ENCODE peak calls at places on chromosome 10, in four cellular contexts. One of them, this sample, is unnamed.

GRCh38 chr10:34885901-34886300 is 70.8 kb upstream of the PARD3 start:
- DNase-seq in Panc1: no peak
- DNase-seq in skeletal muscle cell: no peak
- DNase-seq in T follicular helper cell: no peak
- DNase-seq in this sample: no peak

GRCh38 chr10:119346063-119346835 is 138.9 kb downstream of the GRK5 start:
- DNase-seq in Panc1: no peak
- DNase-seq in skeletal muscle cell: no peak
- DNase-seq in T follicular helper cell: no peak
- DNase-seq in this sample: no peak

GRCh38 chr10:126215767-126216166 is 172.5 kb downstream of the ADAM12 start:
- DNase-seq in T follicular helper cell: no peak
- DNase-seq in skeletal muscle cell: no peak
- DNase-seq in Panc1: no peak
- DNase-seq in this sample: no peak

GRCh38 chr10:122974543-122975064 is 5.6 kb upstream of the PSTK start:
- DNase-seq in skeletal muscle cell: no peak
- DNase-seq in T follicular helper cell: no peak
- DNase-seq in Panc1: no peak
- DNase-seq in this sample: no peak

GRCh38 chr10:14757394-14757793 is 17.3 kb downstream of the FAM107B start:
- DNase-seq in T follicular helper cell: no peak
- DNase-seq in Panc1: no peak
- DNase-seq in skeletal muscle cell: no peak
- DNase-seq in this sample: no peak

GRCh38 chr10:73910401-73910763 is 550 bp upstream of the PLAU start:
- DNase-seq in T follicular helper cell: no peak
- DNase-seq in Panc1: no peak
- DNase-seq in skeletal muscle cell: no peak
- DNase-seq in this sample: no peak

GRCh38 chr10:93180402-93181040 is 106.8 kb downstream of the CYP26A1 start:
- DNase-seq in skeletal muscle cell: no peak
- DNase-seq in T follicular helper cell: no peak
- DNase-seq in Panc1: no peak
- DNase-seq in this sample: peak

GRCh38 chr10:92268763-92269162 is 22.1 kb downstream of the CPEB3 start:
- DNase-seq in Panc1: no peak
- DNase-seq in skeletal muscle cell: no peak
- DNase-seq in T follicular helper cell: no peak
- DNase-seq in this sample: no peak

GRCh38 chr10:31347705-31348104 is 28.7 kb downstream of the ZEB1 start:
- DNase-seq in Panc1: no peak
- DNase-seq in T follicular helper cell: no peak
- DNase-seq in skeletal muscle cell: no peak
- DNase-seq in this sample: no peak

GRCh38 chr10:3324572-3324971 is 152.0 kb upstream of the PITRM1 start:
- DNase-seq in Panc1: no peak
- DNase-seq in T follicular helper cell: no peak
- DNase-seq in skeletal muscle cell: no peak
- DNase-seq in this sample: no peak

GRCh38 chr10:132848951-132849545 is 63.1 kb upstream of the NKX6-2 start:
- DNase-seq in Panc1: no peak
- DNase-seq in skeletal muscle cell: no peak
- DNase-seq in T follicular helper cell: no peak
- DNase-seq in this sample: no peak

GRCh38 chr10:79047875-79048638 is 20.7 kb upstream of the ZMIZ1 start:
- DNase-seq in Panc1: no peak
- DNase-seq in skeletal muscle cell: no peak
- DNase-seq in T follicular helper cell: no peak
- DNase-seq in this sample: no peak

GRCh38 chr10:6200588-6201510 is 1.9 kb upstream of the PFKFB3 start:
- DNase-seq in skeletal muscle cell: no peak
- DNase-seq in T follicular helper cell: no peak
- DNase-seq in Panc1: no peak
- DNase-seq in this sample: no peak

GRCh38 chr10:5013385-5013784 is 9.7 kb upstream of the AKR1C2 start:
- DNase-seq in T follicular helper cell: no peak
- DNase-seq in skeletal muscle cell: no peak
- DNase-seq in Panc1: no peak
- DNase-seq in this sample: no peak

GRCh38 chr10:69056129-69056528 is 31.8 kb upstream of the SRGN start:
- DNase-seq in T follicular helper cell: no peak
- DNase-seq in Panc1: no peak
- DNase-seq in skeletal muscle cell: no peak
- DNase-seq in this sample: no peak

GRCh38 chr10:113496124-113496523 is 56.7 kb upstream of the HABP2 start:
- DNase-seq in T follicular helper cell: no peak
- DNase-seq in Panc1: no peak
- DNase-seq in skeletal muscle cell: no peak
- DNase-seq in this sample: no peak

GRCh38 chr10:22609719-22610118 is 104.7 kb downstream of the PIP4K2A start:
- DNase-seq in T follicular helper cell: no peak
- DNase-seq in skeletal muscle cell: no peak
- DNase-seq in Panc1: no peak
- DNase-seq in this sample: no peak

GRCh38 chr10:97039538-97040247 is 146.1 kb downstream of the SLIT1 start:
- DNase-seq in Panc1: no peak
- DNase-seq in T follicular helper cell: no peak
- DNase-seq in skeletal muscle cell: no peak
- DNase-seq in this sample: no peak

GRCh38 chr10:75847477-75847876 is 416.1 kb downstream of the LRMDA start:
- DNase-seq in Panc1: no peak
- DNase-seq in T follicular helper cell: no peak
- DNase-seq in skeletal muscle cell: no peak
- DNase-seq in this sample: no peak

GRCh38 chr10:30553018-30553624 is 76.4 kb downstream of the LYZL2 start:
- DNase-seq in Panc1: no peak
- DNase-seq in skeletal muscle cell: no peak
- DNase-seq in T follicular helper cell: no peak
- DNase-seq in this sample: no peak

GRCh38 chr10:45418417-45418858 is 44.4 kb downstream of the ALOX5 start:
- DNase-seq in Panc1: no peak
- DNase-seq in T follicular helper cell: no peak
- DNase-seq in skeletal muscle cell: no peak
- DNase-seq in this sample: no peak

GRCh38 chr10:84452006-84452405 is 123.6 kb downstream of the CCSER2 start:
- DNase-seq in skeletal muscle cell: no peak
- DNase-seq in Panc1: no peak
- DNase-seq in T follicular helper cell: no peak
- DNase-seq in this sample: no peak

GRCh38 chr10:122044713-122045112 is 55.8 kb downstream of the TACC2 start:
- DNase-seq in Panc1: no peak
- DNase-seq in skeletal muscle cell: no peak
- DNase-seq in T follicular helper cell: no peak
- DNase-seq in this sample: no peak

GRCh38 chr10:108545921-108546320 is 1377.4 kb downstream of the XPNPEP1 start:
- DNase-seq in skeletal muscle cell: no peak
- DNase-seq in T follicular helper cell: no peak
- DNase-seq in Panc1: no peak
- DNase-seq in this sample: no peak

This sample was measured in GM04504.